ENCODE peak calls at places on chromosomes 11 and 22, in ten cellular contexts. K is NCI-H2029 treated with DMSO at 0.1 percent for 48 hours; Q is naive thymus-derived CD8-positive, alpha-beta T cell; I is progenitor cell of endocrine pancreas; L is hypothalamus; U is stimulated activated CD4-positive, alpha-beta T cell treated with anti-CD3 and anti-CD28 coated beads, Interleukin-2, amount 100 ng/mL, for 24 hours; B is mucosa of gallbladder; W is stimulated activated CD8-positive, alpha-beta memory T cell treated with anti-CD3 and anti-CD28 coated beads, Interleukin-15, amount 100 ng/mL, for 4 hours; M is NB4; D is non-pigmented ciliary epithelial cell. G is an unnamed sample.

GRCh38 chr22:29314537-29315285 is 786 bp downstream of the RASL10A start:
- DNase-seq in K (no peak), W (no peak), M (no peak), U (no peak), I (no peak), L (no peak), Q (no peak), D (no peak), B (no peak), G (no peak)

GRCh38 chr11:126474888-126475626 is 119.6 kb downstream of the ST3GAL4 start:
- DNase-seq in B (no peak), U (no peak), W (no peak), K (no peak), D (no peak), L (no peak), Q (no peak), I (no peak), M (no peak), G (no peak)

GRCh38 chr11:133174013-133174412 is 358.3 kb downstream of the OPCML start:
- DNase-seq in B (no peak), U (no peak), Q (no peak), D (no peak), K (no peak), L (no peak), M (no peak), I (no peak), W (no peak), G (no peak)

GRCh38 chr22:30830907-30831306 is 136.2 kb downstream of the OSBP2 start:
- DNase-seq in W (no peak), Q (no peak), B (peak; percentile 79), I (no peak), K (no peak), U (no peak), M (no peak), L (no peak), D (peak; percentile 57), G (peak; percentile 85)

GRCh38 chr11:108609681-108610080 is 16.1 kb upstream of the EXPH5 start:
- DNase-seq in Q (no peak), D (no peak), K (no peak), U (no peak), B (no peak), M (no peak), I (no peak), W (no peak), L (no peak), G (peak; percentile 22)

GRCh38 chr11:2998073-2998850 is 6.1 kb upstream of the NAP1L4 start:
- DNase-seq in B (no peak), U (no peak), L (no peak), W (no peak), I (no peak), M (no peak), Q (no peak), D (no peak), K (no peak), G (no peak)

GRCh38 chr11:85751738-85752137 is 59.2 kb downstream of the SYTL2 start:
- DNase-seq in Q (no peak), U (no peak), K (no peak), I (no peak), W (no peak), B (no peak), L (no peak), D (no peak), M (no peak), G (no peak)

GRCh38 chr11:1486054-1486825 is at the start of gene MOB2:
- DNase-seq in W (no peak), I (no peak), B (peak; percentile 58), M (no peak), Q (no peak), K (no peak), U (no peak), L (peak; percentile 37), D (no peak), G (no peak)

GRCh38 chr22:22942511-22943329 is 55.1 kb downstream of the IGLL5 start:
- DNase-seq in W (peak; percentile 61), Q (peak; percentile 63), M (peak; percentile 82), L (peak; percentile 58), U (peak; percentile 82), D (peak; percentile 15), I (peak; percentile 63), K (peak; percentile 24), B (peak; percentile 45), G (peak; percentile 17)

GRCh38 chr11:35841733-35842132 is 102.1 kb upstream of the LDLRAD3 start:
- DNase-seq in W (no peak), D (no peak), M (no peak), K (no peak), Q (no peak), I (no peak), B (no peak), L (no peak), U (no peak), G (no peak)